ENCODE peak calls at places on chromosomes 5 and 9, in ten cellular contexts. I is stimulated activated CD4-positive, alpha-beta T cell treated with anti-CD3 and anti-CD28 coated beads, Interleukin-2, amount 100 ng/mL, for 48 hours; F is activated naive CD4-positive, alpha-beta T cell treated with anti-CD3 and anti-CD28 coated beads, Interleukin-2, amount 50 U/mL, for 72 hours; L is NCI-H2081; Z is NCI-H1694; W is suprapubic skin; U is brain microvascular endothelial cell; E is T-helper 2 cell; Y is HuH-7; M is HTR-8/SVneo. J is an unnamed sample.

GRCh38 chr5:152177626-152178349 is 227.3 kb downstream of the NMUR2 start:
- DNase-seq in I (no peak), Y (no peak), Z (no peak), W (no peak), M (no peak), F (no peak), L (no peak), U (no peak), E (no peak), J (no peak)

GRCh38 chr9:71146511-71146910 is 25.1 kb upstream of the TRPM3 start:
- DNase-seq in Y (no peak), Z (no peak), L (no peak), M (no peak), U (no peak), I (no peak), F (no peak), W (no peak), E (no peak), J (no peak)

GRCh38 chr9:99814359-99814758 is 7.3 kb upstream of the NR4A3 start:
- DNase-seq in U (no peak), L (no peak), W (no peak), I (no peak), F (no peak), Z (no peak), E (no peak), M (no peak), Y (no peak), J (no peak)

GRCh38 chr5:176527246-176528222 is 9.7 kb downstream of the RNF44 start:
- DNase-seq in I (no peak), Y (no peak), E (no peak), M (no peak), U (no peak), Z (no peak), L (no peak), F (no peak), W (no peak), J (no peak)

GRCh38 chr5:91146905-91147600 is 236.1 kb downstream of the ARRDC3 start:
- DNase-seq in Y (no peak), I (no peak), E (no peak), M (no peak), F (no peak), L (no peak), W (no peak), Z (no peak), U (no peak), J (no peak)

GRCh38 chr9:8241201-8241600 is 441.6 kb upstream of the DMAC1 start:
- DNase-seq in I (no peak), M (no peak), Y (no peak), L (no peak), Z (no peak), F (no peak), W (no peak), E (no peak), U (no peak), J (no peak)

GRCh38 chr5:32584651-32585050 is 706 bp upstream of the SUB1 start:
- DNase-seq in U (no peak), I (no peak), W (no peak), E (peak), M (no peak), Y (no peak), F (no peak), Z (peak), L (peak), J (peak)

GRCh38 chr5:78811121-78811832 is 162.7 kb upstream of the LHFPL2 start:
- DNase-seq in M (no peak), Z (no peak), W (no peak), L (no peak), Y (no peak), E (no peak), U (no peak), I (no peak), F (no peak), J (no peak)

GRCh38 chr9:86893811-86894490 is 53.4 kb downstream of the GAS1 start:
- DNase-seq in F (no peak), I (no peak), M (no peak), W (no peak), E (no peak), Z (no peak), Y (no peak), L (no peak), U (no peak), J (no peak)

J was measured in NCI-H460.